ENCODE peak calls at places on chromosome 19, in four cellular contexts. O is mesendoderm, Q is H1, Y is IMR-90. Z is an unnamed sample.

GRCh38 chr19:45075215-45076028 is 856 bp downstream of the ZNF296 start:
- DNase-seq in O (peak), Q (no peak), Y (no peak), Z (peak)

GRCh38 chr19:18312021-18312534 is 10.8 kb downstream of the LSM4 start:
- DNase-seq in O (no peak), Q (no peak), Y (no peak), Z (no peak)

GRCh38 chr19:29712744-29713516 is 2.1 kb downstream of the C19orf12 start:
- DNase-seq in O (peak), Q (no peak), Y (no peak), Z (no peak)

GRCh38 chr19:45763691-45764294 is 5.3 kb downstream of the SIX5 start:
- DNase-seq in O (no peak), Q (no peak), Y (no peak), Z (no peak)

GRCh38 chr19:33553530-33554310 is 32.1 kb upstream of the PEPD start:
- DNase-seq in O (no peak), Q (no peak), Y (no peak), Z (no peak)

GRCh38 chr19:22610121-22610520 is 24.0 kb upstream of the ZNF492 start:
- DNase-seq in O (no peak), Q (no peak), Y (no peak), Z (no peak)

GRCh38 chr19:14349426-14349825 is 31.8 kb upstream of the ADGRE5 start:
- DNase-seq in O (no peak), Q (no peak), Y (no peak), Z (no peak)

GRCh38 chr19:5891938-5892771 is 11.4 kb downstream of the NDUFA11 start:
- DNase-seq in O (peak), Q (no peak), Y (peak), Z (peak)

GRCh38 chr19:49553451-49554271 is 25.9 kb downstream of the RCN3 start:
- DNase-seq in O (no peak), Q (no peak), Y (peak), Z (no peak)

GRCh38 chr19:55410168-55410567 is 2.6 kb upstream of the UBE2S start:
- DNase-seq in O (no peak), Q (no peak), Y (no peak), Z (no peak)

GRCh38 chr19:40822161-40822560 is 23.2 kb downstream of the EGLN2 start:
- DNase-seq in O (no peak), Q (no peak), Y (no peak), Z (peak)

GRCh38 chr19:30781519-30781918 is 409.3 kb downstream of the ZNF536 start:
- DNase-seq in O (no peak), Q (no peak), Y (no peak), Z (no peak)

GRCh38 chr19:8639821-8640401 is 9.5 kb downstream of the NFILZ start:
- DNase-seq in O (no peak), Q (no peak), Y (no peak), Z (no peak)

GRCh38 chr19:53012006-53012405 is 1.7 kb upstream of the ERVV-1 start:
- DNase-seq in O (no peak), Q (no peak), Y (no peak), Z (no peak)

GRCh38 chr19:49744946-49745381 is 18.1 kb downstream of the TSKS start:
- DNase-seq in O (peak), Q (no peak), Y (no peak), Z (peak)

GRCh38 chr19:44785993-44786392 is 8.3 kb downstream of the CBLC start:
- DNase-seq in O (no peak), Q (no peak), Y (no peak), Z (no peak)

GRCh38 chr19:28710278-28710677 is 502.7 kb downstream of the UQCRFS1 start:
- DNase-seq in O (peak), Q (no peak), Y (peak), Z (no peak)

GRCh38 chr19:33292595-33293254 is 9.6 kb downstream of the CEBPA start:
- DNase-seq in O (no peak), Q (no peak), Y (no peak), Z (no peak)

GRCh38 chr19:4636151-4636717 is 3.1 kb upstream of the TNFAIP8L1 start:
- DNase-seq in O (peak), Q (no peak), Y (peak), Z (peak)

GRCh38 chr19:55112781-55113569 is 4.5 kb downstream of the PPP1R12C start:
- DNase-seq in O (peak), Q (no peak), Y (no peak), Z (peak)

GRCh38 chr19:30649934-30650614 is 277.9 kb downstream of the ZNF536 start:
- DNase-seq in O (peak), Q (no peak), Y (peak), Z (no peak)

GRCh38 chr19:7257148-7258041 is 36.8 kb downstream of the INSR start:
- DNase-seq in O (peak), Q (no peak), Y (peak), Z (no peak)

GRCh38 chr19:51016798-51017683 is 2.5 kb downstream of the KLK10 start:
- DNase-seq in O (peak), Q (peak), Y (peak), Z (peak)

GRCh38 chr19:42003506-42004294 is 9.7 kb upstream of the ATP1A3 start:
- DNase-seq in O (no peak), Q (no peak), Y (no peak), Z (no peak)

GRCh38 chr19:42006569-42006968 is 12.5 kb upstream of the ATP1A3 start:
- DNase-seq in O (no peak), Q (no peak), Y (no peak), Z (no peak)

GRCh38 chr19:42010245-42011126 is 16.5 kb upstream of the ATP1A3 start:
- DNase-seq in O (peak), Q (no peak), Y (peak), Z (no peak)

GRCh38 chr19:41999878-42000208 is 5.8 kb upstream of the ATP1A3 start:
- DNase-seq in O (no peak), Q (no peak), Y (no peak), Z (no peak)

DNA sequence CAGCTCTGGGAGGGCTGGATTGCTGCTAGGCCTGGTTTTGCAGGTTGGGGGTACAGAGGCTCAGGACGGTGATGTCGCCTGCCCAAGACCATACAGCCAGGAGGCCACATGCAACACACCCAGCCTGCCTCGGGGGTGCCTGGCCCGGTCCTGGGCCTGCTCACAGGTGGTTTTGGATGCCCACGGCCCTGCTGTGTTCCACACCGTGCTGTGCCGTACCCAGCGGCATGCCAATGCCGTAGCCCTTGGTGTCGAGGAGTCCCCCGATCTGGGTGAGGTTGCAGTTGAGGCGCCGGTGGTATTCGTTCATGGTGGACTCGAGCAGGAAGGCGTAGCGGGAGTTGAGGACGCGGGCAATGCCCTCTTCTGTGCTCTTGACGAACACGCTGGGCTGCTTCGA is 11.5 kb upstream of the ATP1A3 start:
- DNase-seq in O (no peak), Q (no peak), Y (no peak), Z (no peak)
- H3K4me2 ChIP-seq in O (no peak), Q (no peak), Y (no peak), Z (no peak)

GRCh38 chr19:35317464-35318043 is 11.4 kb upstream of the CD22 start:
- DNase-seq in O (no peak), Q (no peak), Y (no peak), Z (no peak)
- H4K5ac ChIP-seq in O (no peak), Q (no peak), Y (no peak), Z (no peak)

GRCh38 chr19:9914001-9914314 is 22.4 kb downstream of the OLFM2 start:
- DNase-seq in O (no peak), Q (no peak), Y (no peak), Z (peak)

GRCh38 chr19:9913237-9914000 is 22.9 kb downstream of the OLFM2 start:
- DNase-seq in O (no peak), Q (no peak), Y (no peak), Z (peak)

GRCh38 chr19:9916719-9917118 is 19.6 kb downstream of the OLFM2 start:
- DNase-seq in O (no peak), Q (no peak), Y (no peak), Z (no peak)

GRCh38 chr19:9912551-9913236 is 23.6 kb downstream of the OLFM2 start:
- DNase-seq in O (no peak), Q (no peak), Y (no peak), Z (no peak)

DNA sequence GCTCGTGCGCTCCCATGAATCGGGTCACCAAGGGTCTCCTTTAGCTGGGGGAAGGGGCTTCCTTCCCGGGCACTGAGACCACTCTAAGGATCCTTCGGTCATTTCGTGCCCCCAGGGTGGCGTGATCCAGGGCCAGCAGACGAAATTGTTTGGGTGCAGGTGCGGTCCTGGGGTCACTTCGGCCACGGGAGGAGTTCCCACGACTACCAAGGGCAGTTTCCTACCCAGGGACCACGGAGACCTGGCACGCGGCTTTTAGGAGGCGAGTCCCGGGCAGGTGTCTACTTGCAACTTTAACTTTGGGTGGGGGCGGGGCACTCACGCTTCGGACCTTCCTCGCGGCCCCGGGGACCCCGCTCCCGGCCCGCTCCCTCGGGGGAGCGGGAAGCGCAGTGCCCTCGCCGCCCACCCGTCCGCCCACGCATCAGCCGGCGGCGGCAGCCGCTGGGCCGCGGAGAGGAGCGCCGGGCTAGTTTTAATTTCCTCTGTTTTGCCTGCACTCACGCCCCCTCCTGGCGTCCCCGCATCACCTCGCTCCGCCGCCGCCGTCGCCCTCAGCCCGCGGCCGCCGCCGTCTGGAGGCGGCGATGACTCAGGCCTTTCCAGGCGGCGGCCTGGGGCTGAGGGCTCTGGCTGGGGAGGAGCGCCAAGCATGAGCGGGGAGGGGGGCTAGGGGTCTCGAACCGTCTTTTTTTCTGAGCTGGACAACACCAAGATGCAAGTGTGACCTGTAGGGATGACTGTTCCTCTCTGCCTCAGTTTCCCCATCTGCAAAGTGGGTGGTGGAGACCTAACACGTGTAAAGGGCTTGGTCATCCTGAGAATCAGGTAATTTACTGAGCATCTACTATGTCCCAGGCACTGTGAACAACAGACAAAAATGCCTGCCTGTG is 21.8 kb downstream of the OLFM2 start:
- DNase-seq in O (peak), Q (no peak), Y (peak), Z (peak)
- H2BK5ac ChIP-seq in O (peak), Q (peak), Y (peak), Z (no peak)

GRCh38 chr19:13173129-13173737 is 23.0 kb downstream of the IER2 start:
- DNase-seq in O (no peak), Q (no peak), Y (no peak), Z (no peak)

GRCh38 chr19:13171146-13171545 is 20.9 kb downstream of the IER2 start:
- DNase-seq in O (no peak), Q (no peak), Y (no peak), Z (no peak)

GRCh38 chr19:13169769-13170168 is 19.6 kb downstream of the IER2 start:
- DNase-seq in O (no peak), Q (no peak), Y (peak), Z (no peak)

GRCh38 chr19:13176345-13176744 is 26.1 kb downstream of the IER2 start:
- DNase-seq in O (no peak), Q (no peak), Y (no peak), Z (no peak)

GRCh38 chr19:13172335-13173128 is 22.3 kb downstream of the IER2 start:
- DNase-seq in O (no peak), Q (no peak), Y (peak), Z (no peak)
- H3K4me2 ChIP-seq in O (no peak), Q (no peak), Y (peak), Z (no peak)

DNA sequence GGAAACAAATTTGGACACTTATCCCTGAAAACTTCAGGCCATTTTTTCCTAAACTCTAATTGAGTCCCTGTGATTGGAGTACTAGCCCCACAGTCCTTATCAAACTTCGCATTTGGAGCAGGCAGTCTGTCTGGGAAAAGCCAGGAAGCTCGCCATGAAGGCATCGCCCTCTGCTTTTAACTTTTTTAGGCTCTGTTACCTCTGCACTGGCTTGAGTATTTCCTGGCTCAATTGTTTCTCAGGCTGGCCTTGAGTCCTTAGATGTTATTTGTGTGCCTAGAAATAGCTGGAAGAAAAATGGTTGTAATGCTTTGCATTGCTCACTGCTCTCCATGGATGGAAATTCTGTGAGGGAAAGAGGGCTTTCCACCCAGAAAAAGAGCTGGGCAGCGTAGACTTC is 24.2 kb downstream of the ACTN4 start:
- DNase-seq in O (no peak), Q (no peak), Y (no peak), Z (no peak)
- H4K5ac ChIP-seq in O (no peak), Q (no peak), Y (no peak), Z (no peak)

DNA sequence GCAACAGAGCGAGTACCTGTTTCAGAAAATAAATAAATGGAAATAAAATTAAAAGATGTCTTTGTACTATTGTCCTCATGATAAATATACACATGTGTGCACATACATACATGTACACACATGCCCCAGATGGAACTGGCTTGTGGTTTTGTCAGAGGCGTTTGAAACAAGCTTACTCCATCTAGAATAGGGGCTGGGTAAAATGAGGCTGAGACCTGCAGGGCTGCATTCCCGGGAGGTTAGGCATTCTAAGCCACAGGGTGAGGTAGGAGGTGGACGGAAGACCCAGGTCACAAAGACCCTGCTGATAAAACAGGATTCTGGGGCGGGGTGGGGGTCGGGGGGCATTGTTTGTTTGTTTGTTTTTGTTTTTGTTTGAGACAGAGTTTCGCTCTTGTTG is 8.1 kb upstream of the SIN3B start:
- DNase-seq in O (peak), Q (no peak), Y (no peak), Z (no peak)
- H2BK5ac ChIP-seq in O (no peak), Q (no peak), Y (no peak), Z (no peak)

DNA sequence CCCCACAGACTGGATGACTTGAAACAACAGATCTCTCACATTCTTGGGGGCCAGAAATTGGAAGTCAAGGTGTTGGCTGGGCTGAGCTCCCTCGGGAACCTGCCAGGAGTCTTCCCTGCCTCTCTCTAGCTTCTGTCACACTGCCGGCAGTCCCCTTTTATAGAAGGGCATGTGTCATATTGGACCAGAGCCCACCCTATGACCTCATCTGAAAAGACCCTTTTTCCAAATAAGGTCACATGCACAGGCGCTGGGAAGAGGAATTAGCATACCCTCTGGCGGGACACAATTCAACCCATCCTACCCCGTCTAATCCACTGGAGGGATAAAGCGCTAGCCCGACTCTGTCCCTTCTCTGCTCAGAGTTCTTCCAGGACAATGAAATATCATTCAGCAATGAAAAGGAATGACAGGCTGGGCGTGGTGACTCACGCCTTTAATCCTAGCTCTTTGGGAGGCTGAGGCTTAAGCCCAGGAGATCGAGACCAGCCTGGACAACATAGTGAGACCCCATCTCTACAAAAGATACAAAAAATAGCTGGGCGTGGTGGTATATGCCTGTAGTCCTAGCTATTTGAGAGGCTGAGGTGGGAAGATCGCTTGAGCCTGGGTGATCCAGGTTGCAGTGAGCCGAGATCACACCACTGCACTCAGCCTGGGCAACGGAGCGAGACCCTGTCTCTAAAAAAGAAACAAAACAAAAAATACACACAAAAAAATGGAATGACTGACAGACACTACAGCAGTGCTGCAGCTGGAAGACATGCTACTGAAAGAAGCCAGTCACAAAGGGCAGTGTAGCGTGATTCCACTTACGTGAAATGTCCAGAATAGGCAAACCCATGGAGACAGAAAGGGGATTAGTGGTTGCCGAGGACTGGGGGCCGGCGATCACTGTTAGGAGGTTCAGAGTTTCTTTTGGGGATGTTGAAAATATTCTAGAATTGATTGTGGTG is 28.5 kb downstream of the MEIS3 start:
- DNase-seq in O (no peak), Q (no peak), Y (no peak), Z (no peak)
- H3K4me2 ChIP-seq in O (no peak), Q (no peak), Y (no peak), Z (no peak)

DNA sequence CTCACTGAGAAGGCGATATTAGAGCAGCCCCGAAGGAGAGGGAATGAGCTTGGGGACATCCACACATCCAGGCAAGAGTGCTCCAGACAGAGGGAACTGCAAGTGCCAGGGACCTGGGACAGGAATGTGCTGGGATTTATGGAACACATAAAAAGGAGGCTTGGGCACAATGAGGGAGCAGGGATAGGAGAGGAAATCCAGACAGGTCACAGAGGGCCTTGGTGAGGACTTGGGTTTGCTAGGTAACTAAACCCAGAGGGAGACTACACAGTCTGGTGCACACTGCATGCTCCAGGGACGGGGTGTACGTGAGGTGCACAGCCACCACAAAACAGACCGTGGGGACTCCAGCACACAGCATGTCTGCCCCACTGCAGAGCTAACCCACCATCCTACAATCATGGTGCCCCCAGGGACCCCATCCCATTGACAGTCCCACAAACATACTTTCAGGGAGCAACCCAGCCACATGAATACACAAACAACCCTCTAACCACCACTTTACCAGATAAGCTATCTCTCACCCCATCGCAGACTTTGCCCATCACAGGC is 5.6 kb upstream of the ZFP36 start:
- DNase-seq in O (no peak), Q (no peak), Y (no peak), Z (no peak)
- H4K5ac ChIP-seq in O (no peak), Q (no peak), Y (no peak), Z (no peak)

GRCh38 chr19:39111593-39112199 is 13.9 kb upstream of the PAK4 start:
- DNase-seq in O (no peak), Q (no peak), Y (no peak), Z (no peak)

GRCh38 chr19:39113199-39113598 is 12.4 kb upstream of the PAK4 start:
- DNase-seq in O (no peak), Q (no peak), Y (no peak), Z (no peak)

GRCh38 chr19:39110263-39110967 is 15.2 kb upstream of the PAK4 start:
- DNase-seq in O (peak), Q (no peak), Y (no peak), Z (peak)

GRCh38 chr19:39109641-39110040 is 15.9 kb upstream of the PAK4 start:
- DNase-seq in O (no peak), Q (no peak), Y (no peak), Z (no peak)

GRCh38 chr19:39112338-39112890 is 13.2 kb upstream of the PAK4 start:
- DNase-seq in O (no peak), Q (no peak), Y (no peak), Z (no peak)
- H2BK5ac ChIP-seq in O (no peak), Q (no peak), Y (no peak), Z (no peak)